ENCODE peak calls at places on chromosomes 13 and 19, in five cellular contexts. J is choroid plexus epithelial cell, I is ascending aorta, V is WTC11, T is fibroblast of pulmonary artery. H is an unnamed sample.

GRCh38 chr13:37595162-37595561 is 3.4 kb downstream of the POSTN start:
- DNase-seq in T (peak), I (no peak), J (peak), V (no peak), H (no peak)

GRCh38 chr13:24540236-24541126 is 27.9 kb upstream of the PARP4 start:
- DNase-seq in V (peak), J (peak), I (no peak), T (peak), H (no peak)

GRCh38 chr19:16285769-16286564 is 38.7 kb upstream of the KLF2 start:
- DNase-seq in I (no peak), V (no peak), J (no peak), T (no peak), H (no peak)

GRCh38 chr19:5036733-5037681 is 68.1 kb downstream of the KDM4B start:
- DNase-seq in J (peak), T (peak), I (no peak), V (no peak), H (no peak)

GRCh38 chr19:6519289-6519688 is 11.5 kb upstream of the TNFSF9 start:
- DNase-seq in T (peak), V (no peak), J (peak), I (no peak), H (no peak)

GRCh38 chr13:76707360-76707759 is 178.8 kb downstream of the KCTD12 start:
- DNase-seq in V (no peak), I (no peak), T (peak), J (peak), H (no peak)

GRCh38 chr13:73138276-73138950 is 79.6 kb downstream of the KLF5 start:
- DNase-seq in I (no peak), J (peak), V (no peak), T (peak), H (no peak)

GRCh38 chr13:98022210-98022609 is 68.7 kb downstream of the IPO5 start:
- DNase-seq in T (peak), I (no peak), J (peak), V (no peak), H (no peak)

GRCh38 chr19:15249560-15249874 is 17.3 kb upstream of the EPHX3 start:
- DNase-seq in T (no peak), J (no peak), I (no peak), V (no peak), H (no peak)

GRCh38 chr19:48400018-48400742 is 6.7 kb downstream of the GRIN2D start:
- DNase-seq in J (peak), V (peak), T (peak), I (no peak), H (no peak)

GRCh38 chr19:821228-821975 is at the start of gene PLPPR3:
- DNase-seq in T (no peak), J (no peak), V (no peak), I (no peak), H (no peak)

GRCh38 chr13:107999751-108000150 is 215.6 kb downstream of the LIG4 start:
- DNase-seq in J (no peak), I (no peak), T (no peak), V (no peak), H (no peak)

GRCh38 chr19:38386300-38386967 is 1.4 kb downstream of the GGN start:
- DNase-seq in J (no peak), V (peak), T (no peak), I (no peak), H (no peak)

GRCh38 chr13:60629158-60629557 is 232.1 kb downstream of the TDRD3 start:
- DNase-seq in V (no peak), I (no peak), T (no peak), J (no peak), H (no peak)

GRCh38 chr13:111575719-111576118 is 255.3 kb downstream of the TEX29 start:
- DNase-seq in V (no peak), J (no peak), T (no peak), I (no peak), H (no peak)

GRCh38 chr13:100751826-100752225 is 77.2 kb upstream of the TMTC4 start:
- DNase-seq in V (no peak), J (no peak), I (no peak), T (no peak), H (no peak)

GRCh38 chr13:100497394-100497793 is 91.2 kb downstream of the GGACT start:
- DNase-seq in J (peak), V (no peak), I (no peak), T (peak), H (no peak)

GRCh38 chr13:112828082-112828699 is 138.4 kb downstream of the ATP11A start:
- DNase-seq in T (no peak), J (no peak), V (no peak), I (no peak), H (no peak)

GRCh38 chr19:17281391-17282304 is at the start of gene ANKLE1:
- DNase-seq in T (peak), J (no peak), I (no peak), V (peak), H (no peak)

GRCh38 chr19:9883231-9883758 is 48.2 kb downstream of the PIN1 start:
- DNase-seq in J (no peak), T (no peak), V (peak), I (no peak), H (no peak)

GRCh38 chr13:74778946-74779345 is 644.7 kb upstream of the KLF12 start:
- DNase-seq in J (peak), T (no peak), V (no peak), I (no peak), H (no peak)

GRCh38 chr19:33468361-33469170 is 53.0 kb downstream of the PEPD start:
- DNase-seq in I (no peak), T (no peak), V (no peak), J (no peak), H (no peak)

GRCh38 chr19:35260694-35261304 is 8.0 kb upstream of the USF2 start:
- DNase-seq in I (no peak), V (peak), T (no peak), J (no peak), H (no peak)

GRCh38 chr19:51366999-51367564 is 894 bp upstream of the ETFB start:
- DNase-seq in T (no peak), V (peak), J (peak), I (no peak), H (no peak)

GRCh38 chr19:12994701-12995595 is at the start of gene NFIX:
- DNase-seq in J (peak), V (no peak), T (peak), I (no peak), H (no peak)

GRCh38 chr13:73991884-73992283 is 142.3 kb downstream of the KLF12 start:
- DNase-seq in J (no peak), V (no peak), T (no peak), I (no peak), H (no peak)

GRCh38 chr13:28475916-28476725 is 18.8 kb downstream of the FLT1 start:
- DNase-seq in T (peak), I (no peak), V (no peak), J (peak), H (no peak)

GRCh38 chr19:49637865-49638350 is 2.0 kb downstream of the RRAS start:
- DNase-seq in J (peak), V (peak), I (peak), T (peak), H (peak)

GRCh38 chr19:49636230-49636932 is 3.6 kb downstream of the RRAS start:
- DNase-seq in T (no peak), V (no peak), J (no peak), I (no peak), H (no peak)

GRCh38 chr19:49632576-49632975 is 7.4 kb downstream of the RRAS start:
- DNase-seq in J (no peak), T (no peak), V (no peak), I (no peak), H (no peak)

GRCh38 chr19:49638360-49638759 is 1.6 kb downstream of the RRAS start:
- DNase-seq in T (peak), I (no peak), V (no peak), J (no peak), H (no peak)

GRCh38 chr19:49635530-49636229 is 4.3 kb downstream of the RRAS start:
- DNase-seq in V (no peak), J (peak), T (no peak), I (no peak), H (no peak)
- TF ChIP-seq CTCF in V (no peak), J (peak), T (peak), I (no peak), H (no peak)

DNA sequence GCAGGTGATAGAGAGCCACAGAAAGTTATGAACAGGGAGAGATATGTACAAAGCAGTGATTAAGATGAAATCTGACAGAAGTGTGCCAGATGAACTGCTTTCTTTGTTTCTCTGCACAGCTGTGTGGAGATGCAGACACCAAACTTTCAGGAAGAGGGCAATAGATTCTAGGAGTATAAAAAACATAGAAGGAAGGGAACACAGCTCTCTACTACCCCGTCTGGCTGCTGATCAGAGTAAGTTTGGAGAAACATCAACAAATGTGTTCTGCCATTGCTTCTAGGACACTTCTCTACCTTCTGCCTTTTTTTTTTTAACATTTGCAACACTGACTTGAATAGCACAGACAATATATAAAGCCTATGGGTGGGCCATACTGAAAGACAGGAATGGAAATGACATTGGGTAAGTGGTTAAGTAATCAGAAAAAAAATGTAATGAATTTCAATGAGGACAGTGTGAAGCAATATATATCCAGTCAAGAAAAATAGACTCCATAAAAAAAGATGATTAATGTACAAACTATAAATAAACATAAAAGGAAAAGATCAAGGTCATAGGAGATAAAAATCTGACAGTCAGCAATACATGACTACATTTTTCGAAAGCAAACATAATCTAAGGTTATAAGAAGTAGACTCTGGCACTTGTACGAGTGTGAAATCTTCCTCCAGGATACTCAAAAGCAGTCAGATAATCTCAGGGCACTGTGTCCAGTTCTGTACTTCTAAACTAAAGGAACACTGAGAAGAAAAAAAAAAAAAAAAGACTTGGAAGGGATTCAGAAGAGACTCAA is 21.4 kb downstream of the NUFIP1 start:
- DNase-seq in V (no peak), T (peak), I (no peak), J (peak), H (no peak)
- TF ChIP-seq CTCF in V (no peak), T (peak), I (no peak), J (peak), H (no peak)

GRCh38 chr13:110297771-110298170 is 9.2 kb downstream of the COL4A1 start:
- DNase-seq in J (peak), V (no peak), T (no peak), I (no peak), H (no peak)
- TF ChIP-seq CTCF in J (no peak), V (no peak), T (no peak), I (no peak), H (no peak)

GRCh38 chr19:46616631-46617322 is 8.1 kb downstream of the PTGIR start:
- DNase-seq in V (peak), J (peak), I (no peak), T (peak), H (no peak)
- TF ChIP-seq CTCF in V (no peak), J (peak), I (no peak), T (peak), H (no peak)

DNA sequence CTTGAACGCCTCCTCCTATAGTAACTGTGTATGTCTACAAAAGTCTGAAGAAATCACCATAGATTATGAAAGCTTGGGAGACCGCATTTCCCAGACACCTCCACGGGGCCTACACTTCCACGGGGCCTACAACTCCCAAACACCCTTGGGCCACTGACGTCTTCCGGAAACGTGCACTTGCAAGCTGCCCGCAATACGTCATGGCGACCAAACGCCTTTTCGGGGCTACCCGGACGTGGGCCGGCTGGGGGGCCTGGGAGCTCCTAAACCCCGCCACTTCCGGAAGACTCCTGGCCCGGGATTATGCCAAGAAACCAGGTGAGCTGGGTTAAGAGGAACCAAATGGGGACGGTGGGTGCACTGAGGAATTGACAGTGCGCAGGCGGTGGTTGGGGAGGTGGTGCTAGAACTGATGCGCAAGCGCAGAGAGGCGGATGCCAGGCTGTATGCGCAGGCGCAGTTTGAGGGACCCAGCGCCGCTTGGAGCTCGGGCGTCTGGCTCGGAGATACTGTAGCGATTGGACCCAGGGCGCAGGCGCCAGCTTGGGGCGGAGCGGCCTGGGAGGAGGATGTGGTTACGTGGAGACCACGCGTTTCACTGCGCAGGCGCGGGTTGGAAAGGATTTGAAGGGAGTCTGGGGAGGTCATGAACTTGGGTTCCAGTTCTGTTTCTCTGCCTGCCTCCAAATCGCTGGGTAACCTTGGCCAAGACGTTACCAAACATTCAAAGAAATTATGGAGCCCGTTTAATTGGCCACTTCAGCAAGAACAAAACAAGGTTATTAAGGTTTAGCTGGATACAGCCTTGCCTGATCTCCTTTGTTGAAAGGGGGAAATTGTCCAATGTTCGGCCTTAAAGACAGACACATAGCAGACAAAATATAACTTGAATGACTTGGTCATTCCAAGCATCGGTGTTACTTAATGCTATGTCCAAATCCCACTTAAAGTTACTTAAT is at the start of gene MRPL54:
- DNase-seq in T (peak), J (peak), V (peak), I (peak), H (peak)
- TF ChIP-seq CTCF in T (no peak), J (no peak), V (no peak), I (no peak), H (no peak)

H was measured in omental fat pad.